ENCODE peak calls at places on chromosomes 3 and 15, in seven cellular contexts. K is Right ventricle myocardium inferior, L is cardiac fibroblast, D is T-helper 2 cell, S is activated gamma-delta T cell, N is T-cell, X is right atrium auricular region. I is an unnamed sample.

GRCh38 chr3:69568458-69568857 is 170.8 kb upstream of the MITF start:
- DNase-seq in K (no peak), N (no peak), D (no peak), X (no peak), S (no peak), L (peak; percentile 53), I (no peak)

GRCh38 chr3:189455796-189456195 is 175.4 kb upstream of the TP63 start:
- DNase-seq in K (no peak), X (no peak), D (no peak), N (no peak), S (no peak), L (no peak), I (no peak)

GRCh38 chr3:18870074-18870640 is 278.2 kb upstream of the KCNH8 start:
- DNase-seq in X (no peak), D (no peak), S (no peak), K (no peak), L (no peak), N (no peak), I (no peak)

GRCh38 chr3:129276385-129276784 is 2.3 kb upstream of the HMCES start:
- DNase-seq in X (no peak), S (no peak), L (no peak), D (no peak), K (no peak), N (no peak), I (no peak)

GRCh38 chr3:160447544-160447943 is 2.0 kb downstream of the TRIM59 start:
- DNase-seq in S (no peak), N (no peak), K (no peak), D (no peak), X (no peak), L (peak; percentile 28), I (no peak)

GRCh38 chr3:51946796-51947195 is 4.6 kb downstream of the PARP3 start:
- DNase-seq in X (no peak), K (no peak), S (no peak), L (no peak), D (no peak), N (no peak), I (no peak)

GRCh38 chr3:179068779-179069530 is 2.7 kb downstream of the ZMAT3 start:
- DNase-seq in S (no peak), X (no peak), N (no peak), K (no peak), L (peak; percentile 37), D (peak; percentile 15), I (peak; percentile 30)

GRCh38 chr3:58251653-58252052 is 14.1 kb downstream of the ABHD6 start:
- DNase-seq in D (no peak), X (no peak), K (no peak), N (no peak), L (no peak), S (no peak), I (no peak)

GRCh38 chr15:47411733-47412530 is 305.4 kb upstream of the SEMA6D start:
- DNase-seq in L (no peak), D (no peak), N (no peak), S (no peak), K (no peak), X (no peak), I (no peak)

GRCh38 chr15:98737122-98737521 is 88.8 kb downstream of the IGF1R start:
- DNase-seq in X (no peak), L (no peak), S (no peak), D (no peak), K (no peak), N (no peak), I (no peak)

GRCh38 chr3:50567386-50568182 is at the start of gene C3orf18:
- DNase-seq in S (peak; percentile 92), K (peak; percentile 98), N (peak; percentile 94), L (peak; percentile 93), D (peak; percentile 93), X (peak; percentile 96), I (peak; percentile 93)

GRCh38 chr3:139935071-139935865 is at the start of gene CLSTN2:
- DNase-seq in X (peak; percentile 79), K (peak; percentile 91), D (no peak), L (peak; percentile 17), S (no peak), N (no peak), I (no peak)

GRCh38 chr15:94984886-94985285 is 753.5 kb downstream of the MCTP2 start:
- DNase-seq in L (no peak), X (no peak), K (no peak), N (no peak), D (no peak), S (no peak), I (no peak)

GRCh38 chr15:67946701-67947100 is 106.9 kb upstream of the RNU6-1 start:
- DNase-seq in L (no peak), K (no peak), N (no peak), S (no peak), X (no peak), D (no peak), I (no peak)

GRCh38 chr3:126151562-126152302 is 28.7 kb downstream of the ALDH1L1 start:
- DNase-seq in S (no peak), X (no peak), K (no peak), N (no peak), D (no peak), L (no peak), I (no peak)

GRCh38 chr3:140100479-140100878 is 165.5 kb downstream of the CLSTN2 start:
- DNase-seq in D (no peak), K (no peak), X (no peak), N (no peak), S (no peak), L (no peak), I (no peak)

GRCh38 chr15:43872416-43873020 is 45.7 kb downstream of the WDR76 start:
- DNase-seq in S (no peak), K (no peak), D (no peak), L (peak; percentile 90), N (no peak), X (no peak), I (no peak)

GRCh38 chr3:187618732-187619131 is 51.5 kb downstream of the SST start:
- DNase-seq in K (no peak), S (no peak), N (no peak), X (no peak), L (no peak), D (no peak), I (no peak)

GRCh38 chr15:73928241-73928579 is 1.9 kb downstream of the LOXL1 start:
- DNase-seq in L (no peak), X (no peak), K (no peak), N (no peak), D (no peak), S (no peak), I (no peak)

GRCh38 chr3:9422712-9423424 is 25.5 kb downstream of the SETD5 start:
- DNase-seq in N (no peak), K (peak; percentile 63), L (peak; percentile 98), S (no peak), X (peak; percentile 88), D (no peak), I (no peak)

GRCh38 chr15:63763476-63764123 is 70.1 kb downstream of the HERC1 start:
- DNase-seq in N (no peak), S (no peak), X (no peak), K (no peak), D (no peak), L (no peak), I (no peak)

GRCh38 chr3:99620077-99620476 is 18.3 kb upstream of the COL8A1 start:
- DNase-seq in S (no peak), X (no peak), D (no peak), K (no peak), N (no peak), L (no peak), I (no peak)

GRCh38 chr3:187831125-187832051 is 86.1 kb upstream of the BCL6 start:
- DNase-seq in K (no peak), N (no peak), L (no peak), X (no peak), S (no peak), D (no peak), I (no peak)

GRCh38 chr3:193590088-193590856 is 2.7 kb upstream of the OPA1 start:
- DNase-seq in N (no peak), K (no peak), D (no peak), S (no peak), X (no peak), L (peak; percentile 45), I (no peak)

GRCh38 chr3:112773864-112774263 is 72.8 kb downstream of the CD200R1L start:
- DNase-seq in N (no peak), S (no peak), L (no peak), X (no peak), D (peak; percentile 4), K (no peak), I (peak; percentile 17)

GRCh38 chr15:94375997-94376396 is 144.6 kb downstream of the MCTP2 start:
- DNase-seq in N (no peak), S (no peak), X (no peak), L (no peak), K (no peak), D (no peak), I (no peak)

GRCh38 chr3:159130108-159130507 is 328.3 kb downstream of the MFSD1 start:
- DNase-seq in N (no peak), S (no peak), D (no peak), X (no peak), L (no peak), K (no peak), I (no peak)

GRCh38 chr3:171797265-171797679 is 13.0 kb downstream of the PLD1 start:
- DNase-seq in S (no peak), N (no peak), D (no peak), X (no peak), L (no peak), K (no peak), I (no peak)

GRCh38 chr3:2714856-2715255 is 395.3 kb downstream of the IL5RA start:
- DNase-seq in X (no peak), S (no peak), N (no peak), L (no peak), D (no peak), K (no peak), I (no peak)

GRCh38 chr3:33064929-33065328 is 32.0 kb downstream of the GLB1 start:
- DNase-seq in S (no peak), X (no peak), N (no peak), K (no peak), D (peak; percentile 19), L (no peak), I (peak; percentile 30)

GRCh38 chr15:64651573-64652260 is 123.7 kb downstream of the RBPMS2 start:
- DNase-seq in N (peak; percentile 33), S (no peak), D (peak; percentile 6), L (no peak), X (no peak), K (no peak), I (peak; percentile 34)

GRCh38 chr3:146975476-146975875 is 370.3 kb upstream of the PLSCR5 start:
- DNase-seq in D (no peak), X (no peak), S (no peak), L (no peak), K (no peak), N (no peak), I (no peak)